ENCODE peak calls at places on chromosomes 13 and 19, in six cellular contexts. K is ACHN, S is GDM1, D is GM23338, R is KBM-7, B is T-helper 2 cell. O is an unnamed sample.

GRCh38 chr13:90719452-90719851 is 628.0 kb upstream of the MIR17HG start:
- DNase-seq in K (no peak), S (no peak), D (no peak), R (no peak), B (no peak), O (no peak)

GRCh38 chr13:37685206-37685605 is 86.6 kb upstream of the POSTN start:
- DNase-seq in K (no peak), S (no peak), D (no peak), R (no peak), B (no peak), O (no peak)

GRCh38 chr19:47540748-47541147 is 25.9 kb upstream of the NAPA start:
- DNase-seq in K (no peak), S (no peak), D (peak), R (peak), B (no peak), O (no peak)

GRCh38 chr19:29504454-29504853 is 21.3 kb upstream of the VSTM2B start:
- DNase-seq in K (no peak), S (no peak), D (no peak), R (no peak), B (no peak), O (no peak)

GRCh38 chr19:21202865-21203494 is 61.1 kb downstream of the ZNF431 start:
- DNase-seq in K (peak), S (peak), D (peak), R (peak), B (no peak), O (peak)

GRCh38 chr19:29860492-29860891 is 48.7 kb downstream of the CCNE1 start:
- DNase-seq in K (no peak), S (no peak), D (peak), R (no peak), B (no peak), O (no peak)

GRCh38 chr13:50783066-50783465 is 60.4 kb downstream of the DLEU7 start:
- DNase-seq in K (no peak), S (peak), D (no peak), R (peak), B (no peak), O (no peak)

GRCh38 chr19:17688853-17689595 is 870 bp upstream of the UNC13A start:
- DNase-seq in K (no peak), S (no peak), D (peak), R (no peak), B (no peak), O (no peak)

GRCh38 chr19:50916069-50916468 is 4.9 kb upstream of the KLK4 start:
- DNase-seq in K (no peak), S (no peak), D (no peak), R (no peak), B (no peak), O (no peak)

GRCh38 chr19:48353682-48354081 is 10.1 kb downstream of the TMEM143 start:
- DNase-seq in K (no peak), S (peak), D (no peak), R (no peak), B (no peak), O (no peak)

GRCh38 chr13:112078879-112079526 is 12.1 kb downstream of the SOX1 start:
- DNase-seq in K (no peak), S (no peak), D (peak), R (no peak), B (no peak), O (no peak)

GRCh38 chr19:40400521-40400920 is 10.5 kb upstream of the HIPK4 start:
- DNase-seq in K (no peak), S (no peak), D (no peak), R (no peak), B (no peak), O (no peak)

GRCh38 chr13:37648604-37649003 is 50.0 kb upstream of the POSTN start:
- DNase-seq in K (no peak), S (no peak), D (no peak), R (no peak), B (no peak), O (no peak)

GRCh38 chr13:113373811-113374485 is 10.0 kb upstream of the GRTP1 start:
- DNase-seq in K (no peak), S (no peak), D (no peak), R (no peak), B (no peak), O (no peak)

GRCh38 chr13:113226873-113227272 is 17.5 kb downstream of the CUL4A start:
- DNase-seq in K (no peak), S (no peak), D (no peak), R (no peak), B (no peak), O (no peak)

GRCh38 chr19:13784731-13785452 is 10.4 kb upstream of the ZSWIM4 start:
- DNase-seq in K (peak), S (peak), D (peak), R (peak), B (peak), O (peak)

GRCh38 chr13:100658363-100658762 is 16.2 kb downstream of the TMTC4 start:
- DNase-seq in K (no peak), S (peak), D (no peak), R (peak), B (no peak), O (peak)

GRCh38 chr19:6271721-6272410 is 7.9 kb downstream of the MLLT1 start:
- DNase-seq in K (no peak), S (no peak), D (peak), R (no peak), B (no peak), O (no peak)

GRCh38 chr13:76632388-76633044 is 253.7 kb downstream of the KCTD12 start:
- DNase-seq in K (no peak), S (no peak), D (peak), R (no peak), B (no peak), O (no peak)

GRCh38 chr19:45496349-45496953 is 396 bp downstream of the RTN2 start:
- DNase-seq in K (no peak), S (no peak), D (peak), R (peak), B (no peak), O (no peak)

GRCh38 chr13:33445024-33445423 is 159.5 kb upstream of the STARD13 start:
- DNase-seq in K (no peak), S (no peak), D (no peak), R (no peak), B (no peak), O (no peak)

GRCh38 chr19:1923319-1923718 is 17.7 kb upstream of the CSNK1G2 start:
- DNase-seq in K (no peak), S (no peak), D (no peak), R (no peak), B (no peak), O (no peak)

GRCh38 chr13:34412295-34412694 is 529.8 kb upstream of the NBEA start:
- DNase-seq in K (no peak), S (no peak), D (no peak), R (no peak), B (no peak), O (no peak)

GRCh38 chr13:105403065-105403464 is 1132.4 kb downstream of the EFNB2 start:
- DNase-seq in K (no peak), S (no peak), D (no peak), R (no peak), B (no peak), O (no peak)

GRCh38 chr13:27395007-27395510 is 29.4 kb upstream of the GTF3A start:
- DNase-seq in K (no peak), S (no peak), D (no peak), R (no peak), B (no peak), O (no peak)

GRCh38 chr13:36975172-36975571 is 24.0 kb downstream of the ALG5 start:
- DNase-seq in K (no peak), S (no peak), D (peak), R (peak), B (no peak), O (no peak)

GRCh38 chr19:34226036-34226435 is 28.3 kb upstream of the GARRE1 start:
- DNase-seq in K (no peak), S (no peak), D (no peak), R (no peak), B (no peak), O (no peak)

GRCh38 chr19:18650048-18650435 is 13.2 kb downstream of the KLHL26 start:
- DNase-seq in K (no peak), S (no peak), D (no peak), R (no peak), B (no peak), O (no peak)

GRCh38 chr19:9671654-9672053 is 3.2 kb downstream of the ZNF562 start:
- DNase-seq in K (no peak), S (no peak), D (no peak), R (no peak), B (no peak), O (no peak)

GRCh38 chr19:47093841-47094240 is 19.7 kb downstream of the ZC3H4 start:
- DNase-seq in K (no peak), S (no peak), D (no peak), R (peak), B (no peak), O (no peak)

GRCh38 chr13:51761638-51762350 is 42.2 kb downstream of the DHRS12 start:
- DNase-seq in K (no peak), S (no peak), D (no peak), R (no peak), B (no peak), O (no peak)

GRCh38 chr19:20077791-20078463 is at the start of gene ZNF90:
- DNase-seq in K (no peak), S (no peak), D (peak), R (no peak), B (peak), O (peak)

GRCh38 chr13:79187917-79188699 is 217.9 kb downstream of the RBM26 start:
- DNase-seq in K (no peak), S (no peak), D (no peak), R (no peak), B (no peak), O (no peak)

GRCh38 chr13:39961036-39961435 is 305.6 kb downstream of the COG6 start:
- DNase-seq in K (no peak), S (no peak), D (no peak), R (no peak), B (no peak), O (no peak)

GRCh38 chr19:7652061-7652641 is 15.2 kb downstream of the STXBP2 start:
- DNase-seq in K (peak), S (peak), D (peak), R (peak), B (peak), O (peak)

GRCh38 chr13:30045916-30046704 is 195.7 kb upstream of the UBL3 start:
- DNase-seq in K (no peak), S (no peak), D (no peak), R (peak), B (no peak), O (no peak)

GRCh38 chr13:22883961-22884360 is 296.8 kb upstream of the SGCG start:
- DNase-seq in K (peak), S (no peak), D (no peak), R (no peak), B (no peak), O (no peak)

GRCh38 chr19:4636151-4636717 is 3.1 kb upstream of the TNFAIP8L1 start:
- DNase-seq in K (peak), S (peak), D (peak), R (peak), B (peak), O (peak)

GRCh38 chr19:1177322-1178114 is 3.5 kb upstream of the SBNO2 start:
- DNase-seq in K (peak), S (no peak), D (no peak), R (peak), B (no peak), O (no peak)